ENCODE peak calls at places on chromosome 7, in eight cellular contexts. One of them, this sample, is unnamed.

GRCh38 chr7:156865493-156865892 is 27.5 kb downstream of the LMBR1 start:
- DNase-seq in HuH-7: no peak
- DNase-seq in memory B cell: no peak
- DNase-seq in T-helper 17 cell: no peak
- DNase-seq in left ventricle myocardium inferior: no peak
- DNase-seq in neural crest cell: no peak
- DNase-seq in mucosa of descending colon: no peak
- DNase-seq in A172: no peak
- DNase-seq in this sample: no peak

GRCh38 chr7:15084368-15084767 is 181.8 kb upstream of the DGKB start:
- DNase-seq in A172: peak
- DNase-seq in T-helper 17 cell: no peak
- DNase-seq in neural crest cell: no peak
- DNase-seq in HuH-7: no peak
- DNase-seq in memory B cell: no peak
- DNase-seq in left ventricle myocardium inferior: no peak
- DNase-seq in mucosa of descending colon: no peak
- DNase-seq in this sample: no peak

GRCh38 chr7:221996-222715 is 29.8 kb downstream of the FAM20C start:
- DNase-seq in neural crest cell: no peak
- DNase-seq in HuH-7: no peak
- DNase-seq in mucosa of descending colon: no peak
- DNase-seq in left ventricle myocardium inferior: no peak
- DNase-seq in T-helper 17 cell: no peak
- DNase-seq in A172: no peak
- DNase-seq in memory B cell: no peak
- DNase-seq in this sample: no peak

GRCh38 chr7:37259381-37259821 is 189.3 kb downstream of the ELMO1 start:
- DNase-seq in HuH-7: no peak
- DNase-seq in left ventricle myocardium inferior: no peak
- DNase-seq in T-helper 17 cell: no peak
- DNase-seq in A172: no peak
- DNase-seq in neural crest cell: no peak
- DNase-seq in mucosa of descending colon: no peak
- DNase-seq in memory B cell: no peak
- DNase-seq in this sample: no peak

GRCh38 chr7:33421384-33421783 is 292.0 kb downstream of the BBS9 start:
- DNase-seq in T-helper 17 cell: no peak
- DNase-seq in A172: no peak
- DNase-seq in mucosa of descending colon: no peak
- DNase-seq in left ventricle myocardium inferior: no peak
- DNase-seq in memory B cell: no peak
- DNase-seq in neural crest cell: no peak
- DNase-seq in HuH-7: no peak
- DNase-seq in this sample: no peak

GRCh38 chr7:124667312-124667711 is 98.3 kb downstream of the GPR37 start:
- DNase-seq in left ventricle myocardium inferior: no peak
- DNase-seq in HuH-7: no peak
- DNase-seq in mucosa of descending colon: no peak
- DNase-seq in T-helper 17 cell: no peak
- DNase-seq in A172: peak
- DNase-seq in neural crest cell: no peak
- DNase-seq in memory B cell: no peak
- DNase-seq in this sample: no peak

GRCh38 chr7:35749548-35749947 is 51.3 kb upstream of the SEPTIN7 start:
- DNase-seq in mucosa of descending colon: no peak
- DNase-seq in left ventricle myocardium inferior: peak
- DNase-seq in neural crest cell: no peak
- DNase-seq in T-helper 17 cell: no peak
- DNase-seq in memory B cell: no peak
- DNase-seq in HuH-7: no peak
- DNase-seq in A172: no peak
- DNase-seq in this sample: no peak

GRCh38 chr7:32030904-32031692 is 39.1 kb downstream of the PDE1C start:
- DNase-seq in T-helper 17 cell: no peak
- DNase-seq in memory B cell: no peak
- DNase-seq in left ventricle myocardium inferior: no peak
- DNase-seq in HuH-7: no peak
- DNase-seq in A172: no peak
- DNase-seq in neural crest cell: no peak
- DNase-seq in mucosa of descending colon: no peak
- DNase-seq in this sample: no peak

GRCh38 chr7:150322833-150323681 is at the start of the genes ACTR3C and LRRC61:
- DNase-seq in A172: no peak
- DNase-seq in neural crest cell: peak
- DNase-seq in T-helper 17 cell: peak
- DNase-seq in memory B cell: peak
- DNase-seq in mucosa of descending colon: peak
- DNase-seq in HuH-7: peak
- DNase-seq in left ventricle myocardium inferior: peak
- DNase-seq in this sample: no peak

GRCh38 chr7:33043875-33044718 is 18.5 kb downstream of the NT5C3A start:
- DNase-seq in A172: no peak
- DNase-seq in left ventricle myocardium inferior: no peak
- DNase-seq in HuH-7: peak
- DNase-seq in memory B cell: no peak
- DNase-seq in T-helper 17 cell: no peak
- DNase-seq in mucosa of descending colon: no peak
- DNase-seq in neural crest cell: no peak
- DNase-seq in this sample: no peak

GRCh38 chr7:151875862-151876111 is 1.1 kb downstream of the PRKAG2 start:
- DNase-seq in neural crest cell: no peak
- DNase-seq in left ventricle myocardium inferior: no peak
- DNase-seq in memory B cell: no peak
- DNase-seq in HuH-7: no peak
- DNase-seq in T-helper 17 cell: no peak
- DNase-seq in A172: peak
- DNase-seq in mucosa of descending colon: no peak
- DNase-seq in this sample: peak

GRCh38 chr7:68417002-68417401 is 1181.3 kb upstream of the AUTS2 start:
- DNase-seq in memory B cell: no peak
- DNase-seq in left ventricle myocardium inferior: no peak
- DNase-seq in neural crest cell: no peak
- DNase-seq in T-helper 17 cell: no peak
- DNase-seq in mucosa of descending colon: no peak
- DNase-seq in HuH-7: no peak
- DNase-seq in A172: no peak
- DNase-seq in this sample: no peak

GRCh38 chr7:99648843-99649242 is 31.0 kb downstream of the CYP3A5 start:
- DNase-seq in left ventricle myocardium inferior: no peak
- DNase-seq in HuH-7: no peak
- DNase-seq in neural crest cell: no peak
- DNase-seq in mucosa of descending colon: no peak
- DNase-seq in A172: no peak
- DNase-seq in T-helper 17 cell: no peak
- DNase-seq in memory B cell: no peak
- DNase-seq in this sample: no peak

GRCh38 chr7:81655271-81655670 is 114.6 kb downstream of the HGF start:
- DNase-seq in mucosa of descending colon: no peak
- DNase-seq in left ventricle myocardium inferior: no peak
- DNase-seq in HuH-7: no peak
- DNase-seq in A172: no peak
- DNase-seq in memory B cell: no peak
- DNase-seq in neural crest cell: no peak
- DNase-seq in T-helper 17 cell: no peak
- DNase-seq in this sample: no peak

GRCh38 chr7:114345494-114345893 is 69.1 kb upstream of the FOXP2 start:
- DNase-seq in mucosa of descending colon: no peak
- DNase-seq in A172: peak
- DNase-seq in memory B cell: no peak
- DNase-seq in left ventricle myocardium inferior: no peak
- DNase-seq in HuH-7: no peak
- DNase-seq in neural crest cell: no peak
- DNase-seq in T-helper 17 cell: no peak
- DNase-seq in this sample: no peak

GRCh38 chr7:90192876-90193765 is 18.4 kb upstream of the STEAP2 start:
- DNase-seq in T-helper 17 cell: no peak
- DNase-seq in A172: no peak
- DNase-seq in neural crest cell: no peak
- DNase-seq in mucosa of descending colon: no peak
- DNase-seq in left ventricle myocardium inferior: no peak
- DNase-seq in HuH-7: no peak
- DNase-seq in memory B cell: no peak
- DNase-seq in this sample: no peak

GRCh38 chr7:29162577-29162976 is 16.2 kb upstream of the CPVL start:
- DNase-seq in memory B cell: no peak
- DNase-seq in mucosa of descending colon: no peak
- DNase-seq in left ventricle myocardium inferior: no peak
- DNase-seq in HuH-7: no peak
- DNase-seq in T-helper 17 cell: no peak
- DNase-seq in neural crest cell: no peak
- DNase-seq in A172: no peak
- DNase-seq in this sample: no peak